ENCODE peak calls at places on chromosomes 1 and 21, in six cellular contexts. One of them, this sample, is unnamed.

GRCh38 chr21:15731243-15731613 is 1.4 kb downstream of the USP25 start:
- DNase-seq in iris pigment epithelial cell: no peak
- DNase-seq in glomerular endothelial cell: no peak
- DNase-seq in Daoy: peak
- DNase-seq in mesenteric fat pad: no peak
- DNase-seq in activated naive CD8-positive, alpha-beta T cell treated with anti-CD3 and anti-CD28 coated beads, Interleukin-2, amount 50 U/mL, for 24 hours: no peak
- DNase-seq in this sample: peak

GRCh38 chr21:32364801-32365200 is 28.0 kb downstream of the URB1 start:
- DNase-seq in iris pigment epithelial cell: no peak
- DNase-seq in glomerular endothelial cell: no peak
- DNase-seq in Daoy: no peak
- DNase-seq in mesenteric fat pad: no peak
- DNase-seq in activated naive CD8-positive, alpha-beta T cell treated with anti-CD3 and anti-CD28 coated beads, Interleukin-2, amount 50 U/mL, for 24 hours: no peak
- DNase-seq in this sample: no peak

GRCh38 chr21:43866659-43867331 is 1.8 kb downstream of the AGPAT3 start:
- DNase-seq in iris pigment epithelial cell: peak
- DNase-seq in glomerular endothelial cell: no peak
- DNase-seq in Daoy: no peak
- DNase-seq in mesenteric fat pad: no peak
- DNase-seq in activated naive CD8-positive, alpha-beta T cell treated with anti-CD3 and anti-CD28 coated beads, Interleukin-2, amount 50 U/mL, for 24 hours: peak
- DNase-seq in this sample: peak

GRCh38 chr1:59579222-59579621 is 235.5 kb upstream of the HOOK1 start:
- DNase-seq in iris pigment epithelial cell: no peak
- DNase-seq in glomerular endothelial cell: no peak
- DNase-seq in Daoy: no peak
- DNase-seq in mesenteric fat pad: no peak
- DNase-seq in activated naive CD8-positive, alpha-beta T cell treated with anti-CD3 and anti-CD28 coated beads, Interleukin-2, amount 50 U/mL, for 24 hours: no peak
- DNase-seq in this sample: no peak

GRCh38 chr1:206705744-206706297 is 21.1 kb downstream of the MAPKAPK2 start:
- DNase-seq in iris pigment epithelial cell: no peak
- DNase-seq in glomerular endothelial cell: no peak
- DNase-seq in Daoy: no peak
- DNase-seq in mesenteric fat pad: peak
- DNase-seq in activated naive CD8-positive, alpha-beta T cell treated with anti-CD3 and anti-CD28 coated beads, Interleukin-2, amount 50 U/mL, for 24 hours: no peak
- DNase-seq in this sample: no peak

GRCh38 chr1:230359992-230360391 is 66.1 kb downstream of the PGBD5 start:
- DNase-seq in iris pigment epithelial cell: peak
- DNase-seq in glomerular endothelial cell: no peak
- DNase-seq in Daoy: no peak
- DNase-seq in mesenteric fat pad: no peak
- DNase-seq in activated naive CD8-positive, alpha-beta T cell treated with anti-CD3 and anti-CD28 coated beads, Interleukin-2, amount 50 U/mL, for 24 hours: no peak
- DNase-seq in this sample: no peak

GRCh38 chr1:62841587-62842169 is 57.7 kb downstream of the ATG4C start:
- DNase-seq in iris pigment epithelial cell: peak
- DNase-seq in glomerular endothelial cell: peak
- DNase-seq in Daoy: peak
- DNase-seq in mesenteric fat pad: no peak
- DNase-seq in activated naive CD8-positive, alpha-beta T cell treated with anti-CD3 and anti-CD28 coated beads, Interleukin-2, amount 50 U/mL, for 24 hours: peak
- DNase-seq in this sample: peak

GRCh38 chr1:151715726-151716404 is 738 bp downstream of the CELF3 start:
- DNase-seq in iris pigment epithelial cell: no peak
- DNase-seq in glomerular endothelial cell: no peak
- DNase-seq in Daoy: no peak
- DNase-seq in mesenteric fat pad: no peak
- DNase-seq in activated naive CD8-positive, alpha-beta T cell treated with anti-CD3 and anti-CD28 coated beads, Interleukin-2, amount 50 U/mL, for 24 hours: no peak
- DNase-seq in this sample: peak

GRCh38 chr1:159826436-159827101 is at the start of gene SLAMF8:
- DNase-seq in iris pigment epithelial cell: peak
- DNase-seq in glomerular endothelial cell: no peak
- DNase-seq in Daoy: peak
- DNase-seq in mesenteric fat pad: no peak
- DNase-seq in activated naive CD8-positive, alpha-beta T cell treated with anti-CD3 and anti-CD28 coated beads, Interleukin-2, amount 50 U/mL, for 24 hours: peak
- DNase-seq in this sample: no peak

GRCh38 chr1:185998391-185998790 is 264.2 kb downstream of the HMCN1 start:
- DNase-seq in iris pigment epithelial cell: no peak
- DNase-seq in glomerular endothelial cell: no peak
- DNase-seq in Daoy: peak
- DNase-seq in mesenteric fat pad: no peak
- DNase-seq in activated naive CD8-positive, alpha-beta T cell treated with anti-CD3 and anti-CD28 coated beads, Interleukin-2, amount 50 U/mL, for 24 hours: no peak
- DNase-seq in this sample: peak

GRCh38 chr1:231683439-231684165 is 57.0 kb downstream of the DISC1 start:
- DNase-seq in iris pigment epithelial cell: no peak
- DNase-seq in glomerular endothelial cell: no peak
- DNase-seq in Daoy: peak
- DNase-seq in mesenteric fat pad: no peak
- DNase-seq in activated naive CD8-positive, alpha-beta T cell treated with anti-CD3 and anti-CD28 coated beads, Interleukin-2, amount 50 U/mL, for 24 hours: no peak
- DNase-seq in this sample: peak

GRCh38 chr1:97338347-97338746 is 582.5 kb downstream of the DPYD start:
- DNase-seq in iris pigment epithelial cell: no peak
- DNase-seq in glomerular endothelial cell: no peak
- DNase-seq in Daoy: no peak
- DNase-seq in mesenteric fat pad: no peak
- DNase-seq in activated naive CD8-positive, alpha-beta T cell treated with anti-CD3 and anti-CD28 coated beads, Interleukin-2, amount 50 U/mL, for 24 hours: no peak
- DNase-seq in this sample: no peak

GRCh38 chr1:214574598-214575411 is 23.4 kb upstream of the PTPN14 start:
- DNase-seq in iris pigment epithelial cell: peak
- DNase-seq in glomerular endothelial cell: no peak
- DNase-seq in Daoy: no peak
- DNase-seq in mesenteric fat pad: no peak
- DNase-seq in activated naive CD8-positive, alpha-beta T cell treated with anti-CD3 and anti-CD28 coated beads, Interleukin-2, amount 50 U/mL, for 24 hours: no peak
- DNase-seq in this sample: no peak

GRCh38 chr1:17795836-17796645 is 40.9 kb downstream of the ACTL8 start:
- DNase-seq in iris pigment epithelial cell: no peak
- DNase-seq in glomerular endothelial cell: no peak
- DNase-seq in Daoy: no peak
- DNase-seq in mesenteric fat pad: peak
- DNase-seq in activated naive CD8-positive, alpha-beta T cell treated with anti-CD3 and anti-CD28 coated beads, Interleukin-2, amount 50 U/mL, for 24 hours: no peak
- DNase-seq in this sample: no peak

GRCh38 chr1:55375617-55376258 is 160.6 kb upstream of the USP24 start:
- DNase-seq in iris pigment epithelial cell: peak
- DNase-seq in glomerular endothelial cell: peak
- DNase-seq in Daoy: peak
- DNase-seq in mesenteric fat pad: no peak
- DNase-seq in activated naive CD8-positive, alpha-beta T cell treated with anti-CD3 and anti-CD28 coated beads, Interleukin-2, amount 50 U/mL, for 24 hours: peak
- DNase-seq in this sample: peak

GRCh38 chr1:230292739-230293720 is 133.1 kb downstream of the PGBD5 start:
- DNase-seq in iris pigment epithelial cell: no peak
- DNase-seq in glomerular endothelial cell: no peak
- DNase-seq in Daoy: no peak
- DNase-seq in mesenteric fat pad: no peak
- DNase-seq in activated naive CD8-positive, alpha-beta T cell treated with anti-CD3 and anti-CD28 coated beads, Interleukin-2, amount 50 U/mL, for 24 hours: no peak
- DNase-seq in this sample: no peak

GRCh38 chr1:174222166-174222949 is 63.0 kb downstream of the RABGAP1L start:
- DNase-seq in iris pigment epithelial cell: peak
- DNase-seq in glomerular endothelial cell: no peak
- DNase-seq in Daoy: peak
- DNase-seq in mesenteric fat pad: no peak
- DNase-seq in activated naive CD8-positive, alpha-beta T cell treated with anti-CD3 and anti-CD28 coated beads, Interleukin-2, amount 50 U/mL, for 24 hours: no peak
- DNase-seq in this sample: no peak

GRCh38 chr1:116569776-116570357 is 959 bp downstream of the CD58 start:
- DNase-seq in iris pigment epithelial cell: no peak
- DNase-seq in glomerular endothelial cell: no peak
- DNase-seq in Daoy: peak
- DNase-seq in mesenteric fat pad: no peak
- DNase-seq in activated naive CD8-positive, alpha-beta T cell treated with anti-CD3 and anti-CD28 coated beads, Interleukin-2, amount 50 U/mL, for 24 hours: peak
- DNase-seq in this sample: peak

GRCh38 chr1:203702130-203702577 is 62.8 kb upstream of the LAX1 start:
- DNase-seq in iris pigment epithelial cell: peak
- DNase-seq in glomerular endothelial cell: peak
- DNase-seq in Daoy: peak
- DNase-seq in mesenteric fat pad: no peak
- DNase-seq in activated naive CD8-positive, alpha-beta T cell treated with anti-CD3 and anti-CD28 coated beads, Interleukin-2, amount 50 U/mL, for 24 hours: peak
- DNase-seq in this sample: peak

GRCh38 chr1:9901148-9902059 is 8.7 kb downstream of the CTNNBIP1 start:
- DNase-seq in iris pigment epithelial cell: no peak
- DNase-seq in glomerular endothelial cell: no peak
- DNase-seq in Daoy: no peak
- DNase-seq in mesenteric fat pad: no peak
- DNase-seq in activated naive CD8-positive, alpha-beta T cell treated with anti-CD3 and anti-CD28 coated beads, Interleukin-2, amount 50 U/mL, for 24 hours: no peak
- DNase-seq in this sample: no peak

GRCh38 chr1:17437260-17438175 is 2.0 kb downstream of the RCC2 start:
- DNase-seq in iris pigment epithelial cell: peak
- DNase-seq in glomerular endothelial cell: no peak
- DNase-seq in Daoy: peak
- DNase-seq in mesenteric fat pad: no peak
- DNase-seq in activated naive CD8-positive, alpha-beta T cell treated with anti-CD3 and anti-CD28 coated beads, Interleukin-2, amount 50 U/mL, for 24 hours: peak
- DNase-seq in this sample: peak

GRCh38 chr1:151529781-151530180 is 10.3 kb upstream of the TUFT1 start:
- DNase-seq in iris pigment epithelial cell: no peak
- DNase-seq in glomerular endothelial cell: no peak
- DNase-seq in Daoy: no peak
- DNase-seq in mesenteric fat pad: no peak
- DNase-seq in activated naive CD8-positive, alpha-beta T cell treated with anti-CD3 and anti-CD28 coated beads, Interleukin-2, amount 50 U/mL, for 24 hours: no peak
- DNase-seq in this sample: no peak

GRCh38 chr1:88327391-88328267 is 356.4 kb upstream of the PKN2 start:
- DNase-seq in iris pigment epithelial cell: peak
- DNase-seq in glomerular endothelial cell: peak
- DNase-seq in Daoy: peak
- DNase-seq in mesenteric fat pad: no peak
- DNase-seq in activated naive CD8-positive, alpha-beta T cell treated with anti-CD3 and anti-CD28 coated beads, Interleukin-2, amount 50 U/mL, for 24 hours: no peak
- DNase-seq in this sample: peak

GRCh38 chr1:73886721-73887120 is 311.3 kb downstream of the LRRIQ3 start:
- DNase-seq in iris pigment epithelial cell: no peak
- DNase-seq in glomerular endothelial cell: no peak
- DNase-seq in Daoy: no peak
- DNase-seq in mesenteric fat pad: no peak
- DNase-seq in activated naive CD8-positive, alpha-beta T cell treated with anti-CD3 and anti-CD28 coated beads, Interleukin-2, amount 50 U/mL, for 24 hours: no peak
- DNase-seq in this sample: no peak

GRCh38 chr1:218201601-218202000 is 83.5 kb upstream of the RRP15 start:
- DNase-seq in iris pigment epithelial cell: no peak
- DNase-seq in glomerular endothelial cell: no peak
- DNase-seq in Daoy: no peak
- DNase-seq in mesenteric fat pad: no peak
- DNase-seq in activated naive CD8-positive, alpha-beta T cell treated with anti-CD3 and anti-CD28 coated beads, Interleukin-2, amount 50 U/mL, for 24 hours: no peak
- DNase-seq in this sample: no peak

GRCh38 chr1:230112131-230112701 is 45.2 kb downstream of the GALNT2 start:
- DNase-seq in iris pigment epithelial cell: no peak
- DNase-seq in glomerular endothelial cell: no peak
- DNase-seq in Daoy: no peak
- DNase-seq in mesenteric fat pad: no peak
- DNase-seq in activated naive CD8-positive, alpha-beta T cell treated with anti-CD3 and anti-CD28 coated beads, Interleukin-2, amount 50 U/mL, for 24 hours: no peak
- DNase-seq in this sample: no peak

This sample was measured in dermis blood vessel endothelial cell.